ENCODE peak calls at places on chromosomes 11 and 22, in six cellular contexts. T is right atrium auricular region, H is fibroblast of mammary gland, O is upper lobe of right lung, E is epithelial cell of esophagus, U is adrenal gland. S is an unnamed sample.

GRCh38 chr11:132111781-132112380 is 741.5 kb downstream of the NTM start:
- DNase-seq in T (no peak), H (peak; percentile 90), O (no peak), E (peak; percentile 82), U (no peak), S (no peak)

GRCh38 chr22:31882971-31883370 is 61.4 kb upstream of the YWHAH start:
- DNase-seq in T (no peak), H (no peak), O (no peak), E (no peak), U (no peak), S (no peak)

GRCh38 chr11:3380706-3381570 is 2.0 kb upstream of the ZNF195 start:
- DNase-seq in T (no peak), H (peak; percentile 55), O (no peak), E (no peak), U (no peak), S (no peak)

GRCh38 chr11:9574556-9574805 is 1.0 kb downstream of the WEE1 start:
- DNase-seq in T (no peak), H (no peak), O (peak; percentile 72), E (no peak), U (peak; percentile 31), S (peak; percentile 33)

GRCh38 chr11:79415912-79416311 is 24.9 kb downstream of the TENM4 start:
- DNase-seq in T (no peak), H (no peak), O (no peak), E (no peak), U (no peak), S (no peak)

GRCh38 chr11:111688028-111688427 is 78.2 kb downstream of the PPP2R1B start:
- DNase-seq in T (no peak), H (no peak), O (no peak), E (no peak), U (no peak), S (no peak)

GRCh38 chr22:36306227-36306626 is 53.3 kb downstream of the APOL1 start:
- DNase-seq in T (no peak), H (no peak), O (no peak), E (no peak), U (no peak), S (no peak)

GRCh38 chr11:44203270-44204043 is 106.5 kb downstream of the ALX4 start:
- DNase-seq in T (no peak), H (no peak), O (no peak), E (peak; percentile 52), U (no peak), S (no peak)

GRCh38 chr11:127651175-127651887 is 650.8 kb upstream of the KIRREL3 start:
- DNase-seq in T (no peak), H (peak; percentile 28), O (no peak), E (peak; percentile 16), U (no peak), S (no peak)

GRCh38 chr11:106077609-106078517 is at the start of gene AASDHPPT:
- DNase-seq in T (no peak), H (peak; percentile 54), O (no peak), E (peak; percentile 36), U (peak; percentile 42), S (peak; percentile 54)

GRCh38 chr22:32005453-32005852 is 37.6 kb upstream of the SLC5A1 start:
- DNase-seq in T (no peak), H (peak; percentile 39), O (no peak), E (peak; percentile 83), U (no peak), S (peak; percentile 55)

GRCh38 chr11:134272381-134273316 is 3.5 kb upstream of the GLB1L3 start:
- DNase-seq in T (peak; percentile 67), H (peak; percentile 42), O (no peak), E (no peak), U (no peak), S (no peak)

GRCh38 chr22:41140365-41140957 is 48.1 kb downstream of the EP300 start:
- DNase-seq in T (no peak), H (peak; percentile 3), O (no peak), E (no peak), U (peak; percentile 57), S (no peak)

GRCh38 chr11:64684357-64684756 is 38.6 kb downstream of the NRXN2 start:
- DNase-seq in T (no peak), H (no peak), O (peak; percentile 6), E (peak; percentile 97), U (no peak), S (peak; percentile 74)

GRCh38 chr11:46930089-46930488 is 6.5 kb upstream of the CSTPP1 start:
- DNase-seq in T (no peak), H (peak; percentile 64), O (no peak), E (peak; percentile 63), U (no peak), S (no peak)

GRCh38 chr22:29330753-29331152 is 15.3 kb upstream of the RASL10A start:
- DNase-seq in T (no peak), H (peak; percentile 66), O (no peak), E (no peak), U (peak; percentile 97), S (no peak)

GRCh38 chr11:38356255-38356654 is 1758.2 kb upstream of the RAG2 start:
- DNase-seq in T (no peak), H (no peak), O (no peak), E (no peak), U (no peak), S (no peak)

GRCh38 chr22:22103078-22103593 is 120.5 kb upstream of the TOP3B start:
- DNase-seq in T (peak; percentile 34), H (peak; percentile 15), O (no peak), E (no peak), U (no peak), S (peak; percentile 20)

GRCh38 chr11:20070459-20070858 is 89.8 kb downstream of the DBX1 start:
- DNase-seq in T (no peak), H (no peak), O (no peak), E (no peak), U (no peak), S (no peak)

GRCh38 chr11:65506770-65507485 is 8.1 kb downstream of the MALAT1 start:
- DNase-seq in T (peak; percentile 81), H (peak; percentile 97), O (peak; percentile 67), E (peak; percentile 93), U (peak; percentile 84), S (peak; percentile 70)

GRCh38 chr11:59706518-59707285 is 6.9 kb downstream of the OR10V1 start:
- DNase-seq in T (no peak), H (peak; percentile 88), O (no peak), E (peak; percentile 95), U (no peak), S (peak; percentile 44)

GRCh38 chr11:33500865-33501479 is 199.7 kb downstream of the C11orf91 start:
- DNase-seq in T (no peak), H (peak; percentile 62), O (no peak), E (peak; percentile 63), U (no peak), S (peak; percentile 70)

GRCh38 chr11:64545605-64546004 is 45.4 kb upstream of the SLC22A12 start:
- DNase-seq in T (no peak), H (peak; percentile 79), O (no peak), E (peak; percentile 97), U (peak; percentile 77), S (peak; percentile 94)

DNA sequence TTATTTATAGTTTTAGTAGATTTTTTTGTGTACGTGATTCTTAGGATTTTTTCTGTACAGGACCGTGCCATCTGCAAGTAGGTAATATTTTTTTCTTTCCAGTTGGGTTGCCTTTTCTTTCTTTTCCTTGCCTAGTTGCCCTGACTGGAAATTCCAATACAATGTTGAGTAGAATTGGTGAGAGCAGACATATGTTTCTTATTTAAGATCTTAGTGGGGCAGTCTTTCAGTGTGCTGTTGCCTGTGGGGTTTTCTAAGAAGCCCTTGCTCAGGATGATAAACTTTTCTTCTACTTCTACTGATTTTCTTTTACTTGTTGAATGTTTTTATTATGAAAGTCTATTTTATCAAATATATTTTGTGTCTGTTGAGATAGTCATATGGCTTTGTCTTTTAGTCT is 33.0 kb downstream of the ATXN10 start:
- DNase-seq in T (no peak), H (no peak), O (no peak), E (no peak), U (no peak), S (no peak)
- TF ChIP-seq CTCF in T (no peak), H (no peak), O (no peak), E (no peak), U (no peak), S (no peak)

DNA sequence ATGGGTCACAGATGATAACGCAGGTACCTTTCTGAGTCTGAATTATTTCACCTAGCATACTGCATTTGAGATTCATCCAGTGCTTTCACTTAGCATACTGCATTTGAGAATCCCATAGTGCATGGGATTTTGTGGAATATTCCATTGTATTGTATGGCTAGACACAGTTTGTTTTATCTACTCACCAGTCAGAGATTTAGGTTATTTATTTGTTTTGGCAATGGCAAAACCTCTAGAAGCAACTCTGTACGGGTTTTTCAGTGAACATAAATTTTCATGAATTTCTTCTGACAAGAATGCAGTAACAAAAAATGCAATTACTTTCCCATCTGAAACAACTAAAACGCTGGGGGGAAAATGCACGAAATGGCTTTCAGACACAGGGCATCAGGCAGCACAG is 24.3 kb downstream of the SCN4B start:
- DNase-seq in T (no peak), H (no peak), O (no peak), E (no peak), U (no peak), S (no peak)
- TF ChIP-seq CTCF in T (no peak), H (no peak), O (no peak), E (no peak), U (no peak), S (no peak)

GRCh38 chr22:33601062-33601461 is 319.2 kb downstream of the LARGE1 start:
- DNase-seq in T (no peak), H (no peak), O (no peak), E (no peak), U (no peak), S (no peak)

GRCh38 chr22:33600595-33600994 is 319.7 kb downstream of the LARGE1 start:
- DNase-seq in T (no peak), H (no peak), O (no peak), E (no peak), U (no peak), S (no peak)

GRCh38 chr22:33606495-33606894 is 313.8 kb downstream of the LARGE1 start:
- DNase-seq in T (no peak), H (no peak), O (no peak), E (no peak), U (no peak), S (no peak)

GRCh38 chr22:33605686-33606085 is 314.6 kb downstream of the LARGE1 start:
- DNase-seq in T (peak; percentile 61), H (no peak), O (no peak), E (no peak), U (peak; percentile 27), S (no peak)

GRCh38 chr22:33605201-33605600 is 315.1 kb downstream of the LARGE1 start:
- DNase-seq in T (no peak), H (peak; percentile 33), O (no peak), E (no peak), U (no peak), S (no peak)
- TF ChIP-seq CTCF in T (no peak), H (no peak), O (no peak), E (no peak), U (no peak), S (no peak)

GRCh38 chr11:108115495-108116140 is 5.7 kb upstream of the ACAT1 start:
- DNase-seq in T (peak; percentile 95), H (peak; percentile 92), O (peak; percentile 85), E (peak; percentile 88), U (peak; percentile 95), S (peak; percentile 93)

GRCh38 chr11:108117746-108118371 is 3.5 kb upstream of the ACAT1 start:
- DNase-seq in T (no peak), H (peak; percentile 77), O (no peak), E (peak; percentile 57), U (no peak), S (peak; percentile 58)

GRCh38 chr11:108122166-108122628 is 830 bp downstream of the ACAT1 start:
- DNase-seq in T (no peak), H (peak; percentile 61), O (no peak), E (peak; percentile 17), U (peak; percentile 60), S (peak; percentile 46)

GRCh38 chr11:108125126-108125525 is 3.8 kb downstream of the ACAT1 start:
- DNase-seq in T (no peak), H (no peak), O (no peak), E (no peak), U (no peak), S (no peak)

GRCh38 chr11:108121274-108122155 is at the start of gene ACAT1:
- DNase-seq in T (peak; percentile 97), H (peak; percentile 86), O (peak; percentile 99), E (peak; percentile 91), U (peak; percentile 97), S (peak; percentile 95)
- TF ChIP-seq CTCF in T (peak; percentile 44), H (no peak), O (peak; percentile 38), E (peak; percentile 16), U (peak; percentile 79), S (peak; percentile 7)

S was measured in MCF 10A.